ENCODE peak calls at places on chromosomes 3 and 15, in six cellular contexts. P, G, R, W, D and I are unnamed samples.

GRCh38 chr15:97881568-97881967 is 78.9 kb upstream of the ARRDC4 start:
- DNase-seq in D (no peak), G (no peak), P (no peak), W (no peak), R (peak), I (no peak)

GRCh38 chr3:115436767-115437301 is 186.5 kb upstream of the GAP43 start:
- DNase-seq in R (peak), G (peak), P (no peak), D (peak), W (no peak), I (peak)

GRCh38 chr3:58063022-58063421 is 54.8 kb downstream of the FLNB start:
- DNase-seq in D (no peak), R (no peak), W (no peak), G (no peak), P (no peak), I (no peak)

GRCh38 chr3:64238971-64239667 is 13.9 kb upstream of the PRICKLE2 start:
- DNase-seq in P (peak), W (peak), G (peak), D (peak), R (no peak), I (peak)

GRCh38 chr15:80339601-80340000 is 64.6 kb upstream of the ARNT2 start:
- DNase-seq in P (no peak), W (no peak), G (no peak), D (no peak), R (no peak), I (no peak)

GRCh38 chr15:34122771-34123183 is 20.9 kb downstream of the PGBD4 start:
- DNase-seq in D (peak), G (peak), P (no peak), W (no peak), R (no peak), I (peak)

GRCh38 chr3:189508784-189509489 is 122.3 kb upstream of the TP63 start:
- DNase-seq in P (no peak), G (no peak), W (no peak), R (no peak), D (no peak), I (no peak)

GRCh38 chr3:184229424-184230080 is at the start of gene VWA5B2:
- DNase-seq in R (peak), D (no peak), G (peak), P (peak), W (peak), I (peak)

GRCh38 chr15:97566957-97567356 is 393.5 kb upstream of the ARRDC4 start:
- DNase-seq in R (no peak), D (no peak), W (no peak), P (no peak), G (peak), I (no peak)

GRCh38 chr15:27686971-27687370 is 412.1 kb downstream of the OCA2 start:
- DNase-seq in R (no peak), W (no peak), P (no peak), D (no peak), G (no peak), I (no peak)

GRCh38 chr15:31263751-31264533 is 62.7 kb upstream of the KLF13 start:
- DNase-seq in R (peak), D (no peak), W (peak), G (peak), P (peak), I (no peak)

GRCh38 chr15:80072285-80072684 is 12.8 kb downstream of the ZFAND6 start:
- DNase-seq in W (peak), R (peak), D (peak), G (peak), P (no peak), I (peak)

GRCh38 chr3:67349551-67350174 is 304.7 kb downstream of the SUCLG2 start:
- DNase-seq in D (peak), P (no peak), G (peak), W (no peak), R (no peak), I (peak)

GRCh38 chr15:52797625-52798501 is 7.7 kb upstream of the ONECUT1 start:
- DNase-seq in R (no peak), W (no peak), G (no peak), P (no peak), D (no peak), I (no peak)

GRCh38 chr3:50532062-50532705 is 28.8 kb upstream of the CACNA2D2 start:
- DNase-seq in R (no peak), P (no peak), W (no peak), D (no peak), G (no peak), I (peak)

GRCh38 chr15:79010278-79010677 is 65.4 kb upstream of the CTSH start:
- DNase-seq in R (no peak), D (no peak), P (no peak), G (no peak), W (no peak), I (no peak)

GRCh38 chr15:43239732-43240491 is 19.1 kb upstream of the EPB42 start:
- DNase-seq in P (no peak), W (no peak), D (no peak), R (peak), G (no peak), I (no peak)

GRCh38 chr3:166177130-166177529 is 339.9 kb upstream of the BCHE start:
- DNase-seq in R (no peak), P (no peak), W (no peak), D (no peak), G (no peak), I (no peak)

GRCh38 chr15:88469321-88469720 is 1.8 kb downstream of the MRPS11 start:
- DNase-seq in G (no peak), R (no peak), D (no peak), P (no peak), W (no peak), I (no peak)

GRCh38 chr3:112979244-112979832 is 4.4 kb upstream of the CD200R1 start:
- DNase-seq in P (no peak), W (no peak), G (no peak), R (peak), D (peak), I (peak)